ENCODE peak calls at places on chromosomes 5 and 9, in nine cellular contexts. A, Q, X, T, P, W, B, I and H are unnamed samples.

GRCh38 chr5:59769832-59770231 is 123.7 kb downstream of the PDE4D start:
- DNase-seq in X (no peak), W (no peak), T (no peak), A (no peak), B (no peak), P (no peak), I (no peak), Q (no peak), H (no peak)

GRCh38 chr9:107215381-107215780 is 67.7 kb upstream of the RAD23B start:
- DNase-seq in X (no peak), W (no peak), P (no peak), Q (no peak), A (no peak), I (no peak), B (peak), T (no peak), H (peak)

GRCh38 chr5:147887925-147888324 is 9.4 kb downstream of the SCGB3A2 start:
- DNase-seq in A (no peak), T (no peak), X (no peak), Q (no peak), P (no peak), W (no peak), B (no peak), I (no peak), H (peak)

GRCh38 chr9:29212590-29213373 is 1639.5 kb upstream of the C9orf72 start:
- DNase-seq in B (no peak), Q (peak), X (no peak), W (no peak), A (peak), P (peak), I (no peak), T (peak), H (no peak)

GRCh38 chr5:142789206-142789605 is 19.0 kb downstream of the ARHGAP26 start:
- DNase-seq in I (no peak), P (no peak), W (no peak), B (no peak), T (no peak), X (no peak), Q (no peak), A (no peak), H (no peak)

GRCh38 chr5:101102506-101102905 is 199.4 kb upstream of the ST8SIA4 start:
- DNase-seq in A (no peak), I (no peak), X (no peak), P (no peak), W (no peak), Q (no peak), T (no peak), B (no peak), H (peak)

GRCh38 chr5:56148453-56148971 is 84.6 kb downstream of the ANKRD55 start:
- DNase-seq in X (no peak), B (no peak), I (no peak), Q (no peak), A (no peak), T (no peak), P (peak), W (no peak), H (peak)

GRCh38 chr9:133443982-133444381 is 15.8 kb upstream of the CACFD1 start:
- DNase-seq in X (no peak), Q (no peak), W (no peak), T (no peak), I (no peak), P (no peak), A (no peak), B (no peak), H (no peak)

GRCh38 chr9:113875917-113876805 is at the start of gene ZNF618:
- DNase-seq in B (peak), A (peak), Q (peak), I (no peak), W (no peak), X (no peak), P (no peak), T (no peak), H (peak)

GRCh38 chr5:126046275-126046674 is 376.9 kb upstream of the GRAMD2B start:
- DNase-seq in W (no peak), A (no peak), I (no peak), Q (no peak), X (no peak), P (no peak), B (no peak), T (no peak), H (no peak)